ENCODE peak calls at places on chromosomes 6 and 20, in four cellular contexts. M is K562, R is HepG2, U is GM12878. J is an unnamed sample.

GRCh38 chr6:106084973-106085686 is 1.0 kb upstream of the PRDM1 start:
- DNase-seq in M (no peak), R (no peak), U (no peak), J (no peak)

GRCh38 chr6:52305385-52305784 is 20.8 kb upstream of the MCM3 start:
- DNase-seq in M (no peak), R (no peak), U (no peak), J (no peak)

GRCh38 chr20:52083627-52084232 is 107.8 kb downstream of the ZFP64 start:
- DNase-seq in M (peak), R (peak), U (no peak), J (peak)

GRCh38 chr6:8574311-8574710 is 139.0 kb upstream of the SLC35B3 start:
- DNase-seq in M (no peak), R (no peak), U (no peak), J (no peak)

GRCh38 chr6:113774122-113774835 is 82.9 kb upstream of the MARCKS start:
- DNase-seq in M (no peak), R (no peak), U (no peak), J (no peak)

GRCh38 chr6:156154896-156155295 is 622.3 kb upstream of the ARID1B start:
- DNase-seq in M (no peak), R (no peak), U (no peak), J (no peak)

GRCh38 chr20:40992349-40993113 is 36.1 kb upstream of the TOP1 start:
- DNase-seq in M (no peak), R (no peak), U (no peak), J (no peak)

GRCh38 chr6:78093861-78094360 is 441.1 kb downstream of the MEI4 start:
- DNase-seq in M (no peak), R (no peak), U (no peak), J (no peak)

GRCh38 chr6:62891065-62891647 is 320.1 kb upstream of the FKBP1C start:
- DNase-seq in M (peak), R (peak), U (no peak), J (no peak)

GRCh38 chr20:9592419-9592818 is 78.0 kb downstream of the LAMP5 start:
- DNase-seq in M (no peak), R (no peak), U (no peak), J (no peak)

GRCh38 chr6:128519931-128520435 is 416 bp downstream of the PTPRK start:
- DNase-seq in M (no peak), R (no peak), U (no peak), J (no peak)

GRCh38 chr20:17226410-17227198 is at the start of gene PCSK2:
- DNase-seq in M (peak), R (no peak), U (no peak), J (peak)

GRCh38 chr6:144659202-144659731 is 374.1 kb downstream of the UTRN start:
- DNase-seq in M (peak), R (peak), U (no peak), J (peak)

GRCh38 chr6:32082951-32083350 is 26.2 kb downstream of the TNXB start:
- DNase-seq in M (no peak), R (no peak), U (no peak), J (no peak)

GRCh38 chr6:15171026-15171425 is 74.8 kb upstream of the JARID2 start:
- DNase-seq in M (no peak), R (no peak), U (peak), J (no peak)

GRCh38 chr6:14190596-14191224 is 73.1 kb downstream of the CD83 start:
- DNase-seq in M (no peak), R (no peak), U (no peak), J (no peak)

GRCh38 chr6:10033223-10033829 is 381.5 kb downstream of the TFAP2A start:
- DNase-seq in M (no peak), R (peak), U (no peak), J (no peak)

GRCh38 chr6:39243809-39244208 is 14.5 kb upstream of the KCNK5 start:
- DNase-seq in M (no peak), R (no peak), U (no peak), J (no peak)

DNA sequence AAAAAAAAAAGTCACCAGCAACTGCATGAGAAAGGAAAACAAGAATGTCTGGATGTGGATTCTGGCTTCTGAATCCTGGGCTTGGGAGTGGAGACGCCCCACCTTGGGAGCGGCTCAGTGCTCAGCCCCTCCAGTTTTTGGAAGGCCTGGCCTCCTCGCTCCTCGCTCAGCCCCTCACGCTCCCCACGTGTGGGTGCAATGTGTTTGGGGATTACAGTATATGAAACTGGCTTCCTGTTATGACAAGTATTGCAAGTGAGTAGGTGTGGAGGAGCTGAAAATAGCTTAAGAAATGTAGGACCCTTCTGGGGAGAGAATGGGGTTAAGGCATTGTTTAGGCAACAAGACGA is 67.0 kb downstream of the ADTRP start:
- DNase-seq in M (no peak), R (no peak), U (peak), J (no peak)
- TF ChIP-seq ESRRA in M (no peak), R (no peak), U (no peak), J (no peak)

DNA sequence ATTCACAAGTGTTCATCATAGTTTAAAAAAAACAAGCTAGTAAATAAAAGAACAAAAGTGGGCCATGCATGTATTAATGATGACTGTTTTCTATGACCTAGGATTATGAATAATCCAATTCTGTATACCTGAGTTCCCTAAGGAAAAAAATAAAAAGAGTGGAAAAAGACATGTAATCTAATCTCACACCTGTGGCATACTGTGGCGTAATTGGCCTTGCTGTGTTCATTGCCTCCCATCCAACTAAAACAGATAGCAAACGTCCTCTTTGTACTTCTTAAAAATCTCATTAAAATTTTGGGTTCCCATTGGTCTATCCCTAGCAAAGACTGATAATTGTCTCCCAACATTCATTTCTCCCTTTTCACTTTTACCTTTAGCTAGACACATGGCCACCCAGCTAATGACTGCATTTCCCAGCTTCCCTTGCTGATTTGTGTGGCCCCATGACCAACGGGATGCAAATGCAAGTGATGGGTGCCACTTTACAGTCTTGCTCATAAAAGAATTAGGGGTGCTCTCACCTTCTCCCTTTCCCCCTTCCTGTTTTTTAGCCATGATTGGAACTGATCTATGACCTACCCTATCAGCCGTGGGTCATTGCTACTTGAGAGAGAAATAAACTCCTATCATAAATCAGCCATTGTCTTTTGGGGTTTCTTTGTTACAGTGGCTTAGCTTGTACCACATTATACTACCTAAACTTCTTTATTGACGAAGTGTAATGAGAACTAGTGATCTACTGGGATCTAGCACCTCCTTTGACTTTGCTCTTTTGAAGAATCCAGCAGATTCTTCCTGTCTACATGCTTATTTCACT is 32.0 kb upstream of the TBC1D22B start:
- DNase-seq in M (peak), R (no peak), U (no peak), J (no peak)
- TF ChIP-seq SP1 in M (no peak), R (no peak), U (no peak), J (no peak)

GRCh38 chr20:64079273-64080012 is at the start of gene RGS19:
- DNase-seq in M (peak), R (peak), U (no peak), J (peak)
- TF ChIP-seq CREB1 in M (no peak), R (no peak), U (no peak), J (no peak)

DNA sequence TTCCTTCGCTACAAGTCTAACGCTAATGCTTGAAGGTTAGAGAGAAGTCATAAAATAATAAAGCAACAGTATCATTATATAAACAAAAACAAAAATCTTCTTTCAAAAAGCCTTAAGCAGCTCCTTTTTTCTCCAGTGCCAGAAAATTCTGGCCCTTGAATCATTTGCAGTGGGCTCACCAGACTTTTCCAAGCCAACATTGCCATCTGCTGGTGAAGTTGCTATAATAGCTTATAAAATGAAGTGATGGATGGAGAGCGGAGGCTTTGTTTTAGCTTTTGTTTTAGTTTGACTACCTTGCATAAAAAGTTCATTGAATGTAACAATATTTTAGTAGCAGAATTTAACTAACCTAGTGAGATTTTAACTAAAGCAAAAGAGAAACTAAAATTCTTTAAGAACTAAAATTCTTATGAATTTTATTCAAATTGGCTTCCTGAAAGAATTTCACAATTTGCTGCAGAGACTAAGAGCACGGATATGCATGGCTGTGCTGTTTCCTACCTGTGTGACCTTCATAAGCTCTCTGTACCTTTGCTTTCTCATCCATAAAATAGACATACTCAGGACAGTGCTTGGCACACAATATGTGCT is 44.8 kb upstream of the SLC2A12 start:
- DNase-seq in M (peak), R (peak), U (peak), J (peak)
- TF ChIP-seq ESRRA in M (no peak), R (no peak), U (no peak), J (no peak)

GRCh38 chr20:38278763-38279162 is 18.2 kb upstream of the KIAA1755 start:
- DNase-seq in M (no peak), R (no peak), U (no peak), J (no peak)

GRCh38 chr20:38277691-38278090 is 17.2 kb upstream of the KIAA1755 start:
- DNase-seq in M (no peak), R (no peak), U (no peak), J (no peak)

GRCh38 chr20:38278150-38278549 is 17.6 kb upstream of the KIAA1755 start:
- DNase-seq in M (no peak), R (no peak), U (no peak), J (no peak)

GRCh38 chr20:38277285-38277684 is 16.8 kb upstream of the KIAA1755 start:
- DNase-seq in M (no peak), R (no peak), U (no peak), J (no peak)

DNA sequence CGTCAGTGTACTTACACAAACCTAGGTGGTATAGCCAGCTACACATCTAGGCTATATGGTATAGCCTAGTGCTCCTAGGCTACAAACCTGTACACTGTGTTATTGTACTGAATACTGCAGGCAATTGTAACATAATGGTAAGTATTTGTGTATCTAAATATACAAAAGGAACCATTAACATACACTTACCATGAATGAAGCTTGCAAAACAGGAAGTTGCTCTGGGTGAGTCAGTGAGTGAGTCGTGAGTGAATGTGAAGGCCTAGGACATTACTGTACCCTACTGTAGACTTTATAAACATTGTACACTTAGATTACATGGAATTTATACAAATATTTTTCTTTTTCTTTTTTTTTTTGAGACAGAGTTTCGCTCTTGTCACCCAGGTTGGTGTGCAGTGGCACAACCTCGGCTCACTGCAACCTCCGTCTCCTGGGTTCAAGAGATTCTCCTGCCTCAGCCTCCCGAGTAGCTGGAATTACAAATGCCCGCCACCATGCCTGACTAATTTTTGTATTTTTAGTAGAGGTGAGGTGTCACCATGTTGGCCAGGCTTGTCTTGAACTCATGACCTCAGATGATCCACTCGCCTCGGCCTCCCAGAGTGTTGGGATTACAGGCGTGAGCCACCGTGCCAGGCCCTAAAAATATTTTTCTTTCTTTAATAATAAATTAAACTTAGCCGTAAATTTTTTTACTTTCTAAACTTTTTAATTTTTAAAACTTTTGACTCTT is 15.4 kb upstream of the KIAA1755 start:
- DNase-seq in M (peak), R (peak), U (no peak), J (no peak)
- TF ChIP-seq SP1 in M (no peak), R (no peak), U (no peak), J (no peak)

GRCh38 chr20:62039738-62040137 is 25.9 kb downstream of the TAF4 start:
- DNase-seq in M (no peak), R (no peak), U (peak), J (no peak)
- TF ChIP-seq CREB1 in M (no peak), R (no peak), U (no peak), J (no peak)

GRCh38 chr6:169302255-169302654 is 48.6 kb upstream of the THBS2 start:
- DNase-seq in M (no peak), R (no peak), U (no peak), J (no peak)

DNA sequence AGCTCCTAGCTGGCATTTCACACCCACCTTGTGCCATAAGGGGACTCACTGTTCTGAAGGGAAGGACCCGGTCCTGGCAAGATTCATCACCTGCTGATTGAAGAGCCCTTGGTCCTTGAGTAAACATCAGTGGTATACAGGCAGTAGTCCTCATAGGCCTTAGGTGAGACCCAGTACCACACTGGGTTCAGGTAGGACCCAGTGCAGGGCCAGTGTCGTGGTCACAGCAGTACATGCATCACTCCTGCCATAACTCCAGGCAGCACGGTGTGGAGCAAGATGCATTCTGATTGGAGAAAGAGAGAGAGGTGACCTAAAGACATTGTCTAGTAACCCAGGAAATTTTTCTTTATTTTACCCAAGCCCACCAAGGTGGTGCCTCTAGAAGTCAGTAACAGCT is 49.1 kb upstream of the THBS2 start:
- DNase-seq in M (no peak), R (no peak), U (no peak), J (no peak)
- TF ChIP-seq ESRRA in M (no peak), R (no peak), U (no peak), J (no peak)

GRCh38 chr6:121838842-121839241 is 403.4 kb downstream of the GJA1 start:
- DNase-seq in M (no peak), R (no peak), U (no peak), J (no peak)
- TF ChIP-seq SP1 in M (no peak), R (no peak), U (no peak), J (no peak)

DNA sequence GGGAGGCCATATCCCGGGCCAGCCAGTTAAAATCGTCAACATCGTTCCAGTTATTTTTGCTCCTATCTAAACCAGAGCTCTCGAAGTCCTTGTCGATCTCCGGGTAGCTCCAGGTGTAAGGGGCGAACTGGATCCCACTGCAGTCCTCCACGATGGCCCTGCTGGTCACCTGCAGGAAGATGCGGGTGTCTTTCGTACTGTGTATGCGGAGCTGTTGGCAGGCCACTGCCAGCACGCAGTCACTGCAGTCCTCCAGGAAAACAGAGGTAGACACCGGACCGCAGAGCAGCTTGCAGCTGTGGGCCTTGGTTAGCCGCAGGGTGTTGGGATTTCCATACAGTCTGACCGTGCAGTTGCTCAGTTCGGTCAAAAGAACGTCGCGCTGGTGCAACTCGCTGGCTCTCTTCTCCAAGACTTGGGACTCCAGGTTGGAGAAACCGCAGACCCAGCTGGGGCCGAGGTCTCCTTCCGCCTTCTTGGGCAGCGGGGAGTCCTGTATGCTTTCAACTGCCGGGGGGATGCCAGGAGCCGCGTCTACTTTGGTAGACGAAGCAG is 743 bp downstream of the TBCC start:
- DNase-seq in M (peak), R (peak), U (no peak), J (peak)
- TF ChIP-seq CREB1 in M (no peak), R (no peak), U (no peak), J (no peak)

J was measured in WTC11.